ENCODE peak calls at places on chromosomes 3 and 15, in four cellular contexts. Y is EH, M is T follicular helper cell, P is progenitor cell of endocrine pancreas. R is an unnamed sample.

GRCh38 chr3:35678552-35679220 is 39.4 kb downstream of the ARPP21 start:
- DNase-seq in P (no peak), Y (no peak), M (no peak), R (no peak)

GRCh38 chr3:18575573-18575972 is 150.4 kb upstream of the SATB1 start:
- DNase-seq in P (no peak), Y (no peak), M (no peak), R (no peak)

GRCh38 chr15:79431636-79432344 is at the start of gene MINAR1:
- DNase-seq in Y (peak), P (peak), M (no peak), R (peak)

GRCh38 chr15:29403778-29404177 is 134.2 kb upstream of the NSMCE3 start:
- DNase-seq in M (no peak), Y (no peak), P (no peak), R (no peak)

GRCh38 chr3:14345496-14346150 is 56.8 kb upstream of the SLC6A6 start:
- DNase-seq in P (no peak), Y (peak), M (no peak), R (peak)

GRCh38 chr15:73818308-73818985 is 54.9 kb upstream of the TBC1D21 start:
- DNase-seq in P (no peak), Y (no peak), M (no peak), R (no peak)

GRCh38 chr15:50940506-50940905 is 32.0 kb downstream of the AP4E1 start:
- DNase-seq in Y (peak), M (no peak), P (no peak), R (peak)

GRCh38 chr15:60408438-60409105 is 10.8 kb upstream of the ANXA2 start:
- DNase-seq in P (no peak), M (no peak), Y (peak), R (peak)

GRCh38 chr3:112560330-112560729 is 1.4 kb downstream of the ATG3 start:
- DNase-seq in Y (no peak), P (no peak), M (no peak), R (no peak)

GRCh38 chr3:123122525-123123315 is 55.9 kb downstream of the PDIA5 start:
- DNase-seq in P (no peak), M (no peak), Y (peak), R (peak)

GRCh38 chr3:195774917-195775316 is 36.8 kb downstream of the MUC4 start:
- DNase-seq in M (no peak), Y (peak), P (no peak), R (peak)

GRCh38 chr3:148711981-148712666 is 14.4 kb downstream of the AGTR1 start:
- DNase-seq in P (no peak), M (no peak), Y (peak), R (no peak)

GRCh38 chr3:187360087-187360486 is 8.1 kb upstream of the RTP4 start:
- DNase-seq in M (no peak), Y (no peak), P (no peak), R (no peak)

GRCh38 chr3:127031845-127032244 is 48.9 kb downstream of the PLXNA1 start:
- DNase-seq in Y (no peak), P (no peak), M (no peak), R (no peak)

GRCh38 chr15:67506775-67507747 is 13.9 kb upstream of the C15orf61 start:
- DNase-seq in P (no peak), M (no peak), Y (peak), R (no peak)

GRCh38 chr15:74907277-74907870 is 723 bp upstream of the FAM219B start:
- DNase-seq in P (no peak), M (no peak), Y (peak), R (no peak)

GRCh38 chr3:172549144-172549543 is 25.9 kb upstream of the TNFSF10 start:
- DNase-seq in P (no peak), M (no peak), Y (no peak), R (no peak)

GRCh38 chr3:47251689-47252088 is 30.9 kb downstream of the KIF9 start:
- DNase-seq in P (no peak), M (no peak), Y (no peak), R (no peak)

GRCh38 chr3:175713263-175713662 is 854.1 kb downstream of the NAALADL2 start:
- DNase-seq in Y (peak), M (no peak), P (no peak), R (peak)

GRCh38 chr3:72663429-72663828 is 184.8 kb downstream of the SHQ1 start:
- DNase-seq in P (no peak), Y (no peak), M (no peak), R (no peak)

GRCh38 chr3:72336821-72337479 is 511.3 kb downstream of the SHQ1 start:
- DNase-seq in M (no peak), Y (peak), P (no peak), R (no peak)

GRCh38 chr15:60822403-60822802 is 343.5 kb upstream of the ICE2 start:
- DNase-seq in Y (no peak), M (no peak), P (no peak), R (no peak)

GRCh38 chr3:105837143-105837740 is 31.6 kb downstream of the CBLB start:
- DNase-seq in P (no peak), M (no peak), Y (no peak), R (no peak)

GRCh38 chr15:89367485-89368451 is 33.1 kb upstream of the POLG start:
- DNase-seq in M (no peak), P (no peak), Y (peak), R (no peak)

GRCh38 chr3:131848111-131848510 is 186.7 kb downstream of the CPNE4 start:
- DNase-seq in Y (no peak), P (no peak), M (no peak), R (no peak)

GRCh38 chr3:11539218-11539617 is 104.5 kb downstream of the VGLL4 start:
- DNase-seq in Y (no peak), P (no peak), M (no peak), R (no peak)

GRCh38 chr15:19987389-19988048 is 554.1 kb downstream of the GOLGA6L6 start:
- DNase-seq in M (no peak), Y (no peak), P (no peak), R (no peak)

GRCh38 chr3:125662675-125663074 is 67.4 kb upstream of the OSBPL11 start:
- DNase-seq in M (no peak), P (no peak), Y (no peak), R (no peak)

GRCh38 chr15:40282870-40283614 is at the start of gene ANKRD63:
- DNase-seq in P (no peak), Y (no peak), M (no peak), R (no peak)

GRCh38 chr3:24018784-24019570 is 73.9 kb downstream of the NR1D2 start:
- DNase-seq in Y (no peak), M (no peak), P (no peak), R (no peak)

GRCh38 chr3:196624907-196625306 is 14.6 kb upstream of the NRROS start:
- DNase-seq in Y (no peak), P (no peak), M (no peak), R (no peak)

GRCh38 chr3:129614435-129614834 is 8.0 kb upstream of the PLXND1 start:
- DNase-seq in M (no peak), Y (no peak), P (no peak), R (no peak)

GRCh38 chr3:58585994-58586393 is 8.8 kb upstream of the FAM107A start:
- DNase-seq in Y (no peak), P (no peak), M (no peak), R (no peak)

R was measured in HFFc6.